ENCODE peak calls at places on chromosomes 6 and 20, in four cellular contexts. M is GM23338; D is CD8-positive, alpha-beta T cell; Q is HepG2. Y is an unnamed sample. For H3K4me1, the result is how much of the 10 kb centered on the place peaks cover.

GRCh38 chr20:53399592-53400335 is 193.9 kb downstream of the ZNF217 start:
- DNase-seq in M (no peak), D (no peak), Q (no peak), Y (no peak)

GRCh38 chr6:50850860-50851259 is 32.2 kb downstream of the TFAP2B start:
- DNase-seq in M (no peak), D (no peak), Q (no peak), Y (no peak)

GRCh38 chr6:129009856-129010255 is 126.9 kb downstream of the LAMA2 start:
- DNase-seq in M (no peak), D (no peak), Q (no peak), Y (no peak)

GRCh38 chr6:148457137-148457842 is 114.7 kb downstream of the SASH1 start:
- DNase-seq in M (no peak), D (no peak), Q (no peak), Y (no peak)

GRCh38 chr6:113782641-113783040 is 74.5 kb upstream of the MARCKS start:
- DNase-seq in M (no peak), D (no peak), Q (no peak), Y (no peak)

GRCh38 chr6:159594750-159595117 is 98.3 kb downstream of the SOD2 start:
- DNase-seq in M (no peak), D (no peak), Q (peak), Y (peak)

GRCh38 chr6:21220271-21220987 is 373.1 kb upstream of the SOX4 start:
- DNase-seq in M (peak), D (no peak), Q (no peak), Y (no peak)

GRCh38 chr6:167893416-167893815 is 66.7 kb downstream of the AFDN start:
- DNase-seq in M (peak), D (no peak), Q (peak), Y (no peak)

GRCh38 chr6:131574686-131575085 is 1.7 kb downstream of the ARG1 start:
- DNase-seq in M (no peak), D (no peak), Q (no peak), Y (no peak)

GRCh38 chr20:24676978-24677370 is 207.5 kb downstream of the SYNDIG1 start:
- DNase-seq in M (no peak), D (no peak), Q (no peak), Y (no peak)

GRCh38 chr20:24675651-24676352 is 206.4 kb downstream of the SYNDIG1 start:
- DNase-seq in M (no peak), D (no peak), Q (no peak), Y (no peak)

GRCh38 chr20:24678351-24679106 is 209.1 kb downstream of the SYNDIG1 start:
- DNase-seq in M (no peak), D (no peak), Q (no peak), Y (no peak)

GRCh38 chr20:24676353-24676977 is 207.0 kb downstream of the SYNDIG1 start:
- DNase-seq in M (no peak), D (no peak), Q (no peak), Y (no peak)

DNA sequence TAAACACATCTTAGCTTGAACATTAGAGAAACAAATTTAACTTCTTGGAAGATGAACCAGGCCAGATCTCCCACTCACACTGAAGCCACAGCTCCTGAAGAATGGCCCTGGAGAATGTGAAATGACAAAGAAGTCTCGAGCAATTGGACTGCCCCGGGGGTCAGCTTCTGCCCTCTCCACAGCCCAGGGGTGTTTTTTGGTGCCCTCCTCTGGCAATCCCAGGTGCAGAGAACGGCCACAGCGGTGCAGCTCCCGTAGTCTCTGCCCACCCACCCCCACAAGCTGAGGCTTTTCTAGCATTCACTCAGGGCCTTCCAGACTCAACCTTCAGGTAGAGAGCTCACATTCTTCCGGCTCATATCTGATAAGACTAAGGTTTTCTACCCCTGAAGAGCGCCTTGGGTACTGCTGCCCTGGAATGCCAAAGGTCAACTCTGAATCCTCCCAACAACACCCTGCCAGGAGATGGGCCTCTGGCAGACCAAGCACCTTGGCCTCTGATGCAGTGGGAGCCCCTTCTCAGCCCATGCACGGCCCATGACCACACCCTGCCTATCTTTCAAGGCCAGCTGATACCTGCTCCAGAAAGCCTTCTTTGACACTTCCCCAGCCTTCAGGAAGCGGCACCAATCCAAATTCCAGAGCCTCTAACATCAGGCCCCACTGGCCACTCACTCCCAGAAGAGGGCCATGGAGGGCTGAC is 208.3 kb downstream of the SYNDIG1 start:
- DNase-seq in M (peak), D (no peak), Q (no peak), Y (no peak)
- H3K4me3 ChIP-seq in M (no peak), D (no peak), Q (no peak), Y (no peak)

GRCh38 chr20:25044261-25044560 is 13.7 kb downstream of the ACSS1 start:
- DNase-seq in M (no peak), D (no peak), Q (no peak), Y (no peak)

GRCh38 chr20:25045343-25045712 is 12.6 kb downstream of the ACSS1 start:
- DNase-seq in M (no peak), D (no peak), Q (no peak), Y (no peak)

GRCh38 chr20:25046181-25046641 is 11.7 kb downstream of the ACSS1 start:
- DNase-seq in M (no peak), D (no peak), Q (peak), Y (no peak)

GRCh38 chr20:25043499-25044260 is 14.3 kb downstream of the ACSS1 start:
- DNase-seq in M (no peak), D (no peak), Q (no peak), Y (no peak)

GRCh38 chr20:25044660-25045342 is 13.1 kb downstream of the ACSS1 start:
- DNase-seq in M (no peak), D (no peak), Q (no peak), Y (no peak)
- H3K4me1 ChIP-seq in M (under half), D (under half), Q (under half), Y (under half)

DNA sequence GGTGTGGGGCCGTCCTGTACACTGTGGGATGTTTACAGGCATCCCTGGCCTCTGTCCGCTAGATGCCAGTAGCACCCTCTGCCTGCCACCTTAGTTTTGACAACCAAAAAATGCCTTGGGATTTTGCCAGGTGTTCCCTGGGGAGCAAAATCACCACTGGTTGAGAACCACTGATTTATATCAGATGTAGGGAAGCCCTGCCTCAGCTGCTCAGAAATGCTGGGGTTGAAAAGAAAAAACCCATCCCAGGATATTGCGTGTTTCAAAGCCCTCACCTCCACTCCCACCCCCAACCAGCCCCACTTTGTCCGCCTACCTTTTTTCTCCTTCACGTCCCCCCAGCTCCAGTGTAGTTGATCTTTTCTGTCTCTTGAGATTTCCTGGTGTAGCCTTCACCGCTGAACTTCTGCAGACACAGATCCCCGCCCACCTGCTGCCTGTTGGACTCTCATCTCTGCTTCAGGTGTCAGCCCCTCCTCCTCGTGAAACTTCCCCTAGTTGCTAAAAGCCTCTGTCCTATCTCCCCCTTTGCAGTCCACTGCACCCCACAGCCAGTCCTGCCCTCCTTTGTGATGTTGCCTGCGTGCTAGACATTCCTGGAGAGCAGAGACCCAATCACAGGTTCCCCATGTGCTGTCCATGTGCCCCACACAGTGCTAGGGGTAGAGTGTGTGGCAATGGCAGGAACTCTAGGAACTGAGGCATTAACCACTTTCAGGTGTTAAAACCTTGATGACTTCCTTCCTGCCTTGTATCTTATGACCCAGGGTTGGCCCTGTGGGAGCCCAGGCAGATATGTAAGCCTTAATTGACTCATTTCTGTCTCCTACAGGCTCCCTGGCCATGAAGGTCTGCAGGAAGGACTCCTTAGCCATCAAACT is 98.9 kb downstream of the TBC1D7 start:
- DNase-seq in M (peak), D (peak), Q (peak), Y (no peak)
- TF ChIP-seq CTCF in M (peak), D (no peak), Q (peak), Y (peak)

GRCh38 chr20:57389695-57390603 is 1.2 kb upstream of the RBM38 start:
- DNase-seq in M (peak), D (peak), Q (no peak), Y (no peak)
- H3K4me3 ChIP-seq in M (peak), D (peak), Q (peak), Y (no peak)

DNA sequence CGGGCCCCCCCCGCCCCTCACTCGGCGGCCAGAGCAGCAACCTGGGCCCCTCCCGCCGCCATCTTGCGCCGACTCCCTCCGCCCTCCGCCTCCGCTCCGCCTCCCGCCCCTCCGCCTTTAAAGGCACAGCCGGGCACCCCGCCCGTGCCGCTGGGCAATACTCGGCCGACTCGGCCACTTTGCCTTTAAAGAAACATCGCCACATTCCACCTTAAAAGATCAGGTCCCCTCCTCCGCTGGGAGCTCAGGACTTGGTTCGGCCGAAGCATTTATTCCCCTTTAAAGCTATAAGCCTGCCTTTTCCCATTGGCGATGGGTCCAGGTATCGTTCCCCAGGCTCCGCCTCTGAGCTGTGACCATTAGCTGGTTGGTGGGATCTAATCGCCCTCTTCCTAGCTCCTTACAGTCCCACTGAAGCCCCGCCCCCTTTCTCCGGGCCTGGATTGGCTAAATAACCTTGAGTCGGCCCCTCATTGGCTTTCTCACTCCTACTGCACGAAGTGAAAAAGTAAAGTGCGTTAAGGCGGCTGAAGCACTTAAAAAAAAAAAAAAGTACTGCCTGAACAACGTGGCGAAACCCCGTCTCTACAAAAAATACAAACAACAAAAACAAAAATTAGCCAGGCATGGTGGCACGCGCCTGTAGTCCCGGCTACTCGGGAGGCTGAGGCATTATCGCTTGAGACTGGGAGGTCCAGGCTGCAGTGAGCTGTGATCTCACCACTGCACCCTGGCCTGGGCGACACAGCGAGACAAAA is at the start of gene ZBTB22:
- DNase-seq in M (peak), D (peak), Q (peak), Y (peak)
- H3K4me1 ChIP-seq in M (under half), D (half or more), Q (half or more), Y (under half)

DNA sequence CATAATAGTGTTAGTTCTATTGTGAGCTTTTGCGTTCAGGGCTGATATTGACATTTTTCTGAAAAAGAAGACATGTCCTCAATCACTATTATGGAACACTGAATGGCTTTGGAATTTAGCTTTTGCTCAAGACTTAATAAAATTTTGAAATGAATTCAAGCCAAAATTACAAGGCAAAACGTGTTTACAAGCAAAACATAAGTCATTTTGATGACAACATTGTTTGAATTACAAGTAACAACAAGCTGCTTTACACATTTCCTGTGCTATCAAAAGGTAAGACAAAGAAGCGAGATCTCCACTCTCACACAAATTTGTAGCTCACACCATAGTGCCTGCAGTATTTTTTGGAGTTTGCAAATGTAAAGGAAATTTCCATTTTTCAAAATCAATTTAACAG is 37.4 kb downstream of the POU3F2 start:
- DNase-seq in M (no peak), D (no peak), Q (no peak), Y (no peak)
- TF ChIP-seq CTCF in M (no peak), D (no peak), Q (no peak), Y (no peak)

DNA sequence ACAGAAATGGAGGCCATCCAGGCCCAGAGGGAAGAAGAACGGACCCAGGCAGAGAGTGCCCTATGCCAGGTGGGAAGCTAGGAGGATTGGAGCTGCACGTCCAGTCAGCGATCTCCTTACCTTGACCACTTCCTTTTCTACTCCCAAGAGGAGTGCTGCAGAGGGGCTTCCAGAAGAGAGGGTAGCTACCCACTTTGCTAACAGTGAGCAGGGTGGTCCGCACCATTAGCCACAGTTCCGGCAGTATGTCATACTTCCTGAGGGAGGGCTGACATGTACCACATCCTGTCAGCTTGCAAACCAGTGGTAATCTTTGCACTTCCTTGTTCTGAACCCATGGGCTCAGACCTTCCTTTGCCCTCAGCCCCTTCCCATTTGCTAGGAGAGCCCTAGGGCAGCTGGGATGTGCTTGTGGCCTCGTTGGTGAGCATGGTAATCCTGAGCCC is 35.4 kb downstream of the CEP250 start:
- DNase-seq in M (no peak), D (peak), Q (no peak), Y (no peak)
- H3K4me3 ChIP-seq in M (no peak), D (peak), Q (no peak), Y (no peak)